ENCODE peak calls at places on chromosomes 7 and 10, in four cellular contexts. E is K562, L is A549, C is GM12878. H is an unnamed sample.

GRCh38 chr10:118722694-118723093 is 32.1 kb downstream of the CACUL1 start:
- DNase-seq in E (no peak), L (no peak), C (no peak), H (no peak)

GRCh38 chr10:95526066-95526465 is 35.1 kb downstream of the SORBS1 start:
- DNase-seq in E (no peak), L (no peak), C (no peak), H (no peak)

GRCh38 chr7:47227762-47228177 is 354.1 kb downstream of the TNS3 start:
- DNase-seq in E (peak), L (peak), C (peak), H (peak)

GRCh38 chr10:22338260-22338894 is 6.9 kb upstream of the SPAG6 start:
- DNase-seq in E (no peak), L (no peak), C (no peak), H (no peak)

GRCh38 chr10:98331888-98332287 is 63.9 kb upstream of the LOXL4 start:
- DNase-seq in E (peak), L (no peak), C (no peak), H (no peak)

GRCh38 chr10:1425886-1426285 is 311.4 kb downstream of the ADARB2 start:
- DNase-seq in E (no peak), L (no peak), C (peak), H (no peak)

GRCh38 chr10:50431791-50432190 is 180.5 kb upstream of the ASAH2 start:
- DNase-seq in E (no peak), L (no peak), C (peak), H (no peak)

GRCh38 chr7:47293884-47294568 is 287.9 kb downstream of the TNS3 start:
- DNase-seq in E (no peak), L (no peak), C (no peak), H (no peak)

GRCh38 chr7:137987968-137988367 is 13.9 kb downstream of the CREB3L2 start:
- DNase-seq in E (no peak), L (no peak), C (peak), H (no peak)

GRCh38 chr7:137992042-137992737 is 9.7 kb downstream of the CREB3L2 start:
- DNase-seq in E (peak), L (no peak), C (no peak), H (no peak)

GRCh38 chr7:137989590-137989989 is 12.3 kb downstream of the CREB3L2 start:
- DNase-seq in E (no peak), L (no peak), C (no peak), H (no peak)

GRCh38 chr7:137989127-137989526 is 12.8 kb downstream of the CREB3L2 start:
- DNase-seq in E (no peak), L (no peak), C (no peak), H (no peak)

GRCh38 chr7:137990251-137990901 is 11.5 kb downstream of the CREB3L2 start:
- DNase-seq in E (no peak), L (no peak), C (no peak), H (no peak)
- TF ChIP-seq RCOR1 in E (no peak), L (no peak), C (no peak), H (peak)

GRCh38 chr7:90401989-90402388 is 1.3 kb upstream of the CLDN12 start:
- DNase-seq in E (no peak), L (no peak), C (no peak), H (peak)
- TF ChIP-seq CHD2 in E (no peak), L (no peak), C (no peak), H (peak)

GRCh38 chr7:130901209-130901783 is 167.3 kb upstream of the KLF14 start:
- DNase-seq in E (no peak), L (peak), C (no peak), H (no peak)

GRCh38 chr7:130904031-130904757 is 170.2 kb upstream of the KLF14 start:
- DNase-seq in E (peak), L (peak), C (no peak), H (no peak)

GRCh38 chr7:130904792-130905191 is 170.8 kb upstream of the KLF14 start:
- DNase-seq in E (no peak), L (no peak), C (no peak), H (no peak)

GRCh38 chr7:130902755-130903357 is 168.8 kb upstream of the KLF14 start:
- DNase-seq in E (no peak), L (no peak), C (no peak), H (no peak)

GRCh38 chr7:130903358-130903974 is 169.5 kb upstream of the KLF14 start:
- DNase-seq in E (no peak), L (no peak), C (no peak), H (no peak)
- H3K4me3 ChIP-seq in E (no peak), L (peak), C (no peak), H (peak)

GRCh38 chr7:513521-514166 is 6.0 kb downstream of the PDGFA start:
- DNase-seq in E (no peak), L (no peak), C (no peak), H (no peak)

GRCh38 chr7:512146-512510 is 7.5 kb downstream of the PDGFA start:
- DNase-seq in E (no peak), L (no peak), C (no peak), H (no peak)

GRCh38 chr7:511476-512145 is 8.0 kb downstream of the PDGFA start:
- DNase-seq in E (no peak), L (no peak), C (no peak), H (no peak)

GRCh38 chr7:514242-514641 is 5.4 kb downstream of the PDGFA start:
- DNase-seq in E (no peak), L (no peak), C (no peak), H (no peak)

GRCh38 chr7:512541-513311 is 6.9 kb downstream of the PDGFA start:
- DNase-seq in E (no peak), L (no peak), C (no peak), H (no peak)
- TF ChIP-seq RCOR1 in E (no peak), L (no peak), C (no peak), H (no peak)

GRCh38 chr10:89347706-89348457 is 20.1 kb downstream of the IFIT3 start:
- DNase-seq in E (no peak), L (no peak), C (no peak), H (no peak)

GRCh38 chr10:89348458-89348857 is 20.7 kb downstream of the IFIT3 start:
- DNase-seq in E (no peak), L (no peak), C (no peak), H (no peak)

GRCh38 chr10:89352802-89353201 is 25.0 kb downstream of the IFIT3 start:
- DNase-seq in E (no peak), L (no peak), C (no peak), H (no peak)

GRCh38 chr10:89352039-89352597 is 24.3 kb downstream of the IFIT3 start:
- DNase-seq in E (no peak), L (peak), C (no peak), H (no peak)

DNA sequence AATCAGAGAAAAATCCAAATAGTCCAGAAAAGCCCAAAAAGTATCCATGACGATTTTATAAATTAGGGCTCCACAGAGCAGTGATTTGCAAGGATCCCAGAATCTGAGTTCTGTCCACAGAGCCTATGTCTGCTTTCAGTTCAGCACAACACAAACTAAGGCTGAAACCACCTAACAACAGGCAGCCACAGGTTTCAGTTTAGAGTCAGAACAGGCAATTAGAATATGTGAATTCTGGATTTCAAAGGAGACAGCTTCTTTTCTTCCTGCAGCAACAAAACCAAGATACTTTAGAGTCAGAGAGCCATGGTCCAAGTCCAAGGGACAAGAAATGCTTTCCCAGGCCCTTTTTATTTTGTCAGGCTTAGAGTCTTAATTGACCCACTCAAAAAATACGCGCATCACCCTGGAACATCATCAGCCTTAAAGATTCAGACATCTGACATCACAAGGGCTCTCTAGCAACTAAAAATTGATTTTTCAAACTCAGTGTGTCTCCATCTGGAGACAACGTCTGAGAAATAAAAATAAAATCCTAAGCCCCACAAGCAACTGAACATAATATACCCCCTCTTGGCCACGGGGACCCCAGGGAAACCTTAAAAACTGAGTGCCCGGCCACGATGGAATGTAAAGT is 23.7 kb downstream of the IFIT3 start:
- DNase-seq in E (no peak), L (no peak), C (peak), H (no peak)
- TF ChIP-seq CHD2 in E (no peak), L (no peak), C (no peak), H (no peak)

DNA sequence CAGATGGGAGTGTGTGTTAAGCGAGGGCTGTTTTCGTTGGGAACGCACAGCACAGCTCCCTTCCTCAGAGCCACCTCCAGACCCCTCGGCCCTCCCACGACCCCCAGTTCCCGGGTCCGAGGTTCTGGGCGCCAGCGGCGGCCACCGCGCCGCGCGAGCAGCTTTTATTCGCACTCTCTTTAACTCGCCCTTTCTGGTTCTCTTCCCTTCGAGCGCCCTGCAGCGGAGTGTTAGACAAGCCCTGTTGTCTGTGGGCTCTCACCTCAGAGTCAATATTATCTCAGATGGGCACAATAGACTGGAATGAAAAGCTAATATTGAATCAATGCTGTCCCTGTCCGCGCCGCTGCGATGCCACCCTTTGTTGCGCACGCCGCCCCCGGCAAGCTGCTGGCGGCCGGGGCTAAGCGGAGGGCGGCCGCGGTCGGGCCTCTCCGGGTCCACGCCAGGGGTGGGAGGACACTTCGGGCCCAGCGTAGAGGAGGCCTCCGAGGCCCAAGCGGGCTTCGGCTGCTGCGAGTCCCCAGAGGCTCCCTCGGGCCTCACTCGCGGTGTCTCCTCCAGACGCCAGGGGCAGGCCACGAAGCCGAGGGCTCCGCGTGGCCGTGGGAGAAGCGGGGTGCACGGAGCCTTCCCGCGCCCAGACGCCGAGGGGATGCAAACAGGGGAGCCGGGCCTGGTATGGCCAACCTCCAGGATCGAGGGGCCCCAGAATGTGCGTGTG is 8.1 kb upstream of the EMX2 start:
- DNase-seq in E (no peak), L (no peak), C (no peak), H (no peak)
- H3K4me3 ChIP-seq in E (no peak), L (peak), C (no peak), H (no peak)

GRCh38 chr7:43108255-43109011 is 4.0 kb upstream of the HECW1 start:
- DNase-seq in E (peak), L (peak), C (peak), H (peak)
- TF ChIP-seq RCOR1 in E (no peak), L (no peak), C (no peak), H (no peak)